ENCODE peak calls at places on chromosomes 5 and 9, in four cellular contexts. K is RWPE1, E is activated T-cell treated with anti-CD3 and anti-CD28 coated beads for 4 hours, G is foreskin melanocyte. I is an unnamed sample.

GRCh38 chr5:127001621-127002296 is 28.6 kb downstream of the MARCHF3 start:
- DNase-seq in K (no peak), E (no peak), G (peak), I (no peak)

GRCh38 chr5:109865636-109866035 is 175.9 kb downstream of the MAN2A1 start:
- DNase-seq in K (peak), E (no peak), G (no peak), I (no peak)

GRCh38 chr5:142059304-142059940 is 46.6 kb upstream of the GNPDA1 start:
- DNase-seq in K (no peak), E (no peak), G (no peak), I (no peak)

GRCh38 chr5:65708140-65708539 is 13.8 kb downstream of the SGTB start:
- DNase-seq in K (no peak), E (no peak), G (no peak), I (no peak)

GRCh38 chr9:123927625-123928308 is 2.2 kb downstream of the DENND1A start:
- DNase-seq in K (peak), E (no peak), G (peak), I (no peak)

GRCh38 chr5:101783241-101784095 is 512.6 kb downstream of the SLCO4C1 start:
- DNase-seq in K (no peak), E (no peak), G (no peak), I (no peak)

GRCh38 chr5:3376611-3377010 is 219.0 kb upstream of the IRX1 start:
- DNase-seq in K (no peak), E (no peak), G (no peak), I (no peak)

GRCh38 chr9:76571288-76572204 is 112.6 kb downstream of the GCNT1 start:
- DNase-seq in K (no peak), E (no peak), G (no peak), I (no peak)